ENCODE peak calls at places on chromosome 4, in five cellular contexts. A, H, D, W and J are unnamed samples.

GRCh38 chr4:84622959-84623358 is 40.0 kb downstream of the CDS1 start:
- DNase-seq in A (no peak), H (no peak), D (no peak), W (no peak), J (peak)

GRCh38 chr4:99645036-99645435 is 12.6 kb downstream of the C4orf54 start:
- DNase-seq in A (no peak), H (no peak), D (no peak), W (no peak), J (no peak)

GRCh38 chr4:111268769-111269414 is 646.0 kb upstream of the PITX2 start:
- DNase-seq in A (no peak), H (no peak), D (no peak), W (no peak), J (peak)

GRCh38 chr4:67207941-67208441 is 337.3 kb downstream of the CENPC start:
- DNase-seq in A (no peak), H (no peak), D (no peak), W (no peak), J (no peak)

GRCh38 chr4:52822583-52823477 is 39.3 kb upstream of the RASL11B start:
- DNase-seq in A (no peak), H (no peak), D (no peak), W (no peak), J (peak)

GRCh38 chr4:54840992-54841768 is 183.4 kb downstream of the KIT start:
- DNase-seq in A (peak), H (no peak), D (no peak), W (no peak), J (peak)

GRCh38 chr4:28248269-28248668 is 1387.6 kb downstream of the STIM2 start:
- DNase-seq in A (no peak), H (no peak), D (no peak), W (no peak), J (no peak)

GRCh38 chr4:6703786-6704185 is 5.9 kb downstream of the MRFAP1L1 start:
- DNase-seq in A (no peak), H (no peak), D (no peak), W (no peak), J (no peak)

GRCh38 chr4:825969-826330 is at the start of gene CPLX1:
- DNase-seq in A (peak), H (no peak), D (peak), W (no peak), J (no peak)

GRCh38 chr4:39085891-39086290 is 23.9 kb downstream of the KLHL5 start:
- DNase-seq in A (no peak), H (no peak), D (no peak), W (no peak), J (peak)

GRCh38 chr4:183082053-183082452 is 17.0 kb upstream of the WWC2 start:
- DNase-seq in A (peak), H (no peak), D (no peak), W (no peak), J (no peak)

GRCh38 chr4:120052840-120053239 is 13.8 kb downstream of the MAD2L1 start:
- DNase-seq in A (no peak), H (peak), D (peak), W (no peak), J (peak)

GRCh38 chr4:78336093-78336943 is 215.3 kb upstream of the ANXA3 start:
- DNase-seq in A (no peak), H (no peak), D (no peak), W (no peak), J (peak)

GRCh38 chr4:19039816-19040215 is 1018.3 kb upstream of the LCORL start:
- DNase-seq in A (no peak), H (no peak), D (no peak), W (no peak), J (no peak)

GRCh38 chr4:48792348-48793006 is 12.4 kb upstream of the FRYL start:
- DNase-seq in A (no peak), H (no peak), D (no peak), W (no peak), J (no peak)

GRCh38 chr4:23060776-23061175 is 368.0 kb downstream of the GBA3 start:
- DNase-seq in A (no peak), H (no peak), D (no peak), W (no peak), J (peak)

GRCh38 chr4:125551967-125552366 is 237.2 kb downstream of the FAT4 start:
- DNase-seq in A (no peak), H (no peak), D (no peak), W (no peak), J (no peak)

GRCh38 chr4:7911044-7911578 is 28.6 kb downstream of the AFAP1 start:
- DNase-seq in A (no peak), H (peak), D (no peak), W (peak), J (peak)

GRCh38 chr4:19236473-19236872 is 1015.2 kb upstream of the SLIT2 start:
- DNase-seq in A (no peak), H (no peak), D (no peak), W (no peak), J (no peak)

GRCh38 chr4:179595671-179596410 is 2153.6 kb upstream of the AGA start:
- DNase-seq in A (no peak), H (no peak), D (no peak), W (no peak), J (peak)

GRCh38 chr4:166577639-166578038 is 656.7 kb downstream of the SPOCK3 start:
- DNase-seq in A (no peak), H (no peak), D (no peak), W (no peak), J (no peak)

GRCh38 chr4:46993075-46994006 is at the start of gene GABRA4:
- DNase-seq in A (no peak), H (no peak), D (no peak), W (no peak), J (peak)

GRCh38 chr4:1325681-1326635 is 21.1 kb upstream of the UVSSA start:
- DNase-seq in A (no peak), H (no peak), D (no peak), W (no peak), J (no peak)

GRCh38 chr4:1495416-1496115 is 89.3 kb upstream of the NKX1-1 start:
- DNase-seq in A (no peak), H (no peak), D (no peak), W (no peak), J (no peak)

GRCh38 chr4:133146574-133147198 is 2.4 kb upstream of the PCDH10 start:
- DNase-seq in A (no peak), H (no peak), D (no peak), W (peak), J (peak)

GRCh38 chr4:2387205-2387604 is 31.2 kb downstream of the ZFYVE28 start:
- DNase-seq in A (no peak), H (no peak), D (no peak), W (no peak), J (no peak)

GRCh38 chr4:106773106-106773905 is 262.8 kb downstream of the DKK2 start:
- DNase-seq in A (no peak), H (no peak), D (no peak), W (no peak), J (peak)

GRCh38 chr4:80529021-80529420 is 193.5 kb downstream of the CFAP299 start:
- DNase-seq in A (no peak), H (no peak), D (no peak), W (no peak), J (no peak)

DNA sequence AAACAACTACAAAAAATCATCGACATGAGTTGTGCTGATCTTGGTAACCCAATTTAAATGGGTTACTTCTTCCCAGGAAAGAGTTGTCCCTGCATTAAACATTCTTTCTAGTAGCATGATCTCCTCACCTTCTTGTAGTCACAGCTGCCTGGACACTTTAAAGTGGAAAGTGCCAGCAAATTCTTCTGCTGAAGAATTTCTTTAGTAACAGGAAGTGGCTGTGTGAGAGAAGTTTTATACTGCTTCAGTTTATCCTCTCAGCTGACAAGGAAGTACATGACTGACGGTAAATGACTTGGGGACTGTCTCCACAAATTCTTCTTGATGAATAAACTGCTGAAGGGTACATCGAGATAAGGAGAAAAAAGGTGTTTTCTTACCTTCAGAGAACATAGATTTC is 18.2 kb upstream of the TNIP3 start:
- DNase-seq in A (no peak), H (no peak), D (no peak), W (no peak), J (peak)
- H3K4me3 ChIP-seq in A (no peak), H (peak), D (peak), W (no peak), J (no peak)

GRCh38 chr4:175560628-175561027 is 251.4 kb downstream of the GPM6A start:
- DNase-seq in A (no peak), H (no peak), D (no peak), W (no peak), J (peak)
- TF ChIP-seq CTCF in A (no peak), H (no peak), D (no peak), W (no peak), J (peak)

DNA sequence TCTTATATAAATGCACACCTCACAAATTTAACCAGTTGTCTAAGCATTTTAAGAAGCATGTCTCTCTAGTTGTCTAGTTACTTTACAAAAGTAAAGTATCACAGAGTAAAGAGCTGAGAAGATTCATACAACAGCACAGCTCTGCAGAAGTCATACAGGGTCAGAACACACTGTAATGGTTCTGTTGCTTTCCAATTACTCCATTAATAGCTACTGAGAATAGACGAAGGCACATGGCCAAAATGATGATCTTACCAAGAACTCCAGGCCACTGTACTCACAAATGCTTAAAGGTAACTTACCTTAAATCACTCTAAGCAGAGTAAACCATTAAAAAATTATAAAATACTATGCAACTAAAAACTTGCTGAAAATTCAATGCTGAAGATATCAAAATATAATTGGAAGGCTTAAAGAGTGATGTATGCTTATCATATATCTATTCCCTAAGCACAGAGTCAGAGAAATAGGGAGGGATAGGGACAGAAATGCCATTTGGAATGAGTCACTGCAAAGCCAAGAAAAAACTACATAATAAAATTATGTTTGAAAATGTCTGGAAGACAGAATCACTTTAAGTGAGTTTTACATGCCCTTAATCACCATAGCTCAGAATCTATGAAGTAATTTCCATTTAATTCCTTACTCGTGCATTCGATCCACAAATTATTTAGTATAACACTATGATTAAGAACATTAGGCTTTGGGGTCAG is 71.0 kb downstream of the DDX60L start:
- DNase-seq in A (no peak), H (no peak), D (no peak), W (no peak), J (peak)
- H3K4me3 ChIP-seq in A (no peak), H (peak), D (no peak), W (no peak), J (no peak)

GRCh38 chr4:146654648-146654975 is 15.9 kb downstream of the POU4F2 start:
- DNase-seq in A (no peak), H (no peak), D (no peak), W (no peak), J (no peak)

GRCh38 chr4:146649232-146649631 is 10.5 kb downstream of the POU4F2 start:
- DNase-seq in A (no peak), H (no peak), D (no peak), W (no peak), J (no peak)

GRCh38 chr4:146650034-146650433 is 11.3 kb downstream of the POU4F2 start:
- DNase-seq in A (no peak), H (no peak), D (no peak), W (no peak), J (no peak)

DNA sequence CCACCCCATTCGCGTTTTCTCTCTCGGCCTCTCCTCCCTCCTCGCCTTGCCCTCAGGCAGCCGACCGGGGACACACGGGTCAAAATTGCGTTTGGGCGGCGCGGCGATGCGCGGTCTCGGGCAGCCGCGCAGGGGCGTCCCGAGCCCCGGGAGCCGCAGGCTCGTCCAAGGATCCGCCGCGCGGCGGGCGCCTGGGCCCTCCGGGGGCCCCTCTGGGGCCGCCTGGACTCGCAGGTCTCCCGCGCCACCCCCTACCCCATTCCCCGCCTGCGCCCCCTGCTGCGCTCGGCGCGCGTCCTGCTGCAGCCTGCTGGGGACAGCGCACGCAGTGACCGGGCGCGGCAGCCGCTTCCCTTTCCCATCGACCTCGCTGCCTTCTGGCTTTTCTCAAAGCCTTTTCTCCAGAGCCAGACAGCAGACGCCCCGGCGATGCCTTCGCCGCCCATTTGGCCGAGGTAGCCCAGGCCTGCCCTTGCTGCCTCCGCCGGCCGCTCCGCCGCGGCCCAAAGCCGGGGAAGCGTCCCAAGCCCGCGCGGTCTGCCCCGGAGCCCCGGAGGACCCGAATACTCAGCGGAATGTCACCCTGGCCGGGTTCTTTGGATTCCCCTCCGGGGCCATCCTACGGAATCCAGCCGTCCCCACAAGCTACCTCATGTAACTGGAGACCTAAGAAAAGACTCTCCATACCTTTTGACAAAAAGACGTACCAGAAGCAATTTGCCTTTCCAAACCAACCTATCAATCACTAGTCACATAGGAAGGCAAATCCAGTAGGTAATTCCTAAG is 16.5 kb downstream of the POU4F2 start:
- DNase-seq in A (no peak), H (no peak), D (no peak), W (no peak), J (peak)
- TF ChIP-seq CTCF in A (no peak), H (no peak), D (no peak), W (no peak), J (no peak)

GRCh38 chr4:121070274-121070673 is 2.1 kb downstream of the NDNF start:
- DNase-seq in A (peak), H (no peak), D (no peak), W (no peak), J (no peak)
- H3K4me3 ChIP-seq in A (no peak), H (peak), D (peak), W (peak), J (peak)

GRCh38 chr4:9703391-9703790 is 78.0 kb upstream of the DRD5 start:
- DNase-seq in A (peak), H (no peak), D (peak), W (peak), J (no peak)
- TF ChIP-seq CTCF in A (peak), H (peak), D (no peak), W (peak), J (peak)